ENCODE peak calls at places on chromosomes 7 and 10, in eight cellular contexts. One of them, this sample, is unnamed. For H3K27me3 and H3K4me1, the result is how much of the 10 kb centered on the place peaks cover.

GRCh38 chr7:132063800-132064199 is 507.4 kb upstream of the PODXL start:
- DNase-seq in prostate gland: no peak
- DNase-seq in left lung: no peak
- DNase-seq in sigmoid colon: no peak
- DNase-seq in endodermal cell: no peak
- DNase-seq in Peyer's patch: no peak
- DNase-seq in IMR-90: no peak
- DNase-seq in heart right ventricle: no peak
- DNase-seq in this sample: no peak

GRCh38 chr10:132110091-132110490 is 44.3 kb downstream of the JAKMIP3 start:
- DNase-seq in prostate gland: no peak
- DNase-seq in left lung: peak
- DNase-seq in sigmoid colon: peak
- DNase-seq in endodermal cell: peak
- DNase-seq in Peyer's patch: peak
- DNase-seq in IMR-90: no peak
- DNase-seq in heart right ventricle: no peak
- DNase-seq in this sample: no peak

GRCh38 chr7:82109288-82109687 is 334.3 kb downstream of the CACNA2D1 start:
- DNase-seq in prostate gland: no peak
- DNase-seq in left lung: no peak
- DNase-seq in sigmoid colon: no peak
- DNase-seq in endodermal cell: no peak
- DNase-seq in Peyer's patch: no peak
- DNase-seq in IMR-90: peak
- DNase-seq in heart right ventricle: no peak
- DNase-seq in this sample: no peak

GRCh38 chr10:77355844-77356243 is 281.8 kb downstream of the KCNMA1 start:
- DNase-seq in prostate gland: no peak
- DNase-seq in left lung: no peak
- DNase-seq in sigmoid colon: no peak
- DNase-seq in endodermal cell: no peak
- DNase-seq in Peyer's patch: no peak
- DNase-seq in IMR-90: peak
- DNase-seq in heart right ventricle: no peak
- DNase-seq in this sample: no peak

GRCh38 chr10:48791267-48791928 is 106.7 kb downstream of the WDFY4 start:
- DNase-seq in prostate gland: no peak
- DNase-seq in left lung: no peak
- DNase-seq in sigmoid colon: no peak
- DNase-seq in endodermal cell: no peak
- DNase-seq in Peyer's patch: no peak
- DNase-seq in IMR-90: no peak
- DNase-seq in heart right ventricle: no peak
- DNase-seq in this sample: no peak

GRCh38 chr10:28293238-28294168 is 9.4 kb downstream of the MPP7 start:
- DNase-seq in prostate gland: no peak
- DNase-seq in left lung: no peak
- DNase-seq in sigmoid colon: no peak
- DNase-seq in endodermal cell: peak
- DNase-seq in Peyer's patch: no peak
- DNase-seq in IMR-90: no peak
- DNase-seq in heart right ventricle: no peak
- DNase-seq in this sample: no peak

GRCh38 chr7:105249216-105249615 is 139.5 kb downstream of the SRPK2 start:
- DNase-seq in prostate gland: no peak
- DNase-seq in left lung: no peak
- DNase-seq in sigmoid colon: no peak
- DNase-seq in endodermal cell: no peak
- DNase-seq in Peyer's patch: no peak
- DNase-seq in IMR-90: peak
- DNase-seq in heart right ventricle: no peak
- DNase-seq in this sample: no peak

GRCh38 chr7:137774793-137775201 is 72.0 kb downstream of the DGKI start:
- DNase-seq in prostate gland: no peak
- DNase-seq in left lung: no peak
- DNase-seq in sigmoid colon: no peak
- DNase-seq in endodermal cell: no peak
- DNase-seq in Peyer's patch: no peak
- DNase-seq in IMR-90: peak
- DNase-seq in heart right ventricle: no peak
- DNase-seq in this sample: no peak

GRCh38 chr7:121080257-121080912 is 91.9 kb downstream of the CPED1 start:
- DNase-seq in prostate gland: no peak
- DNase-seq in left lung: no peak
- DNase-seq in sigmoid colon: no peak
- DNase-seq in endodermal cell: no peak
- DNase-seq in Peyer's patch: no peak
- DNase-seq in IMR-90: no peak
- DNase-seq in heart right ventricle: no peak
- DNase-seq in this sample: no peak

GRCh38 chr10:113957013-113957412 is 86.7 kb upstream of the ADRB1 start:
- DNase-seq in prostate gland: peak
- DNase-seq in left lung: no peak
- DNase-seq in sigmoid colon: no peak
- DNase-seq in endodermal cell: no peak
- DNase-seq in Peyer's patch: no peak
- DNase-seq in IMR-90: peak
- DNase-seq in heart right ventricle: no peak
- DNase-seq in this sample: no peak

GRCh38 chr7:43014374-43014773 is 82.2 kb downstream of the MRPL32 start:
- DNase-seq in prostate gland: no peak
- DNase-seq in left lung: no peak
- DNase-seq in sigmoid colon: no peak
- DNase-seq in endodermal cell: no peak
- DNase-seq in Peyer's patch: no peak
- DNase-seq in IMR-90: no peak
- DNase-seq in heart right ventricle: no peak
- DNase-seq in this sample: no peak

GRCh38 chr10:107425844-107426553 is 261.5 kb upstream of the SORCS1 start:
- DNase-seq in prostate gland: no peak
- DNase-seq in left lung: no peak
- DNase-seq in sigmoid colon: no peak
- DNase-seq in endodermal cell: no peak
- DNase-seq in Peyer's patch: peak
- DNase-seq in IMR-90: no peak
- DNase-seq in heart right ventricle: no peak
- DNase-seq in this sample: no peak

GRCh38 chr10:100669616-100670015 is 75.8 kb upstream of the PAX2 start:
- DNase-seq in prostate gland: no peak
- DNase-seq in left lung: no peak
- DNase-seq in sigmoid colon: no peak
- DNase-seq in endodermal cell: no peak
- DNase-seq in Peyer's patch: no peak
- DNase-seq in IMR-90: no peak
- DNase-seq in heart right ventricle: no peak
- DNase-seq in this sample: no peak

GRCh38 chr10:100668001-100668400 is 77.4 kb upstream of the PAX2 start:
- DNase-seq in prostate gland: no peak
- DNase-seq in left lung: no peak
- DNase-seq in sigmoid colon: no peak
- DNase-seq in endodermal cell: no peak
- DNase-seq in Peyer's patch: no peak
- DNase-seq in IMR-90: no peak
- DNase-seq in heart right ventricle: no peak
- DNase-seq in this sample: no peak

GRCh38 chr10:100672199-100672598 is 73.2 kb upstream of the PAX2 start:
- DNase-seq in prostate gland: no peak
- DNase-seq in left lung: no peak
- DNase-seq in sigmoid colon: no peak
- DNase-seq in endodermal cell: no peak
- DNase-seq in Peyer's patch: no peak
- DNase-seq in IMR-90: no peak
- DNase-seq in heart right ventricle: no peak
- DNase-seq in this sample: no peak

GRCh38 chr10:100670368-100670767 is 75.0 kb upstream of the PAX2 start:
- DNase-seq in prostate gland: no peak
- DNase-seq in left lung: no peak
- DNase-seq in sigmoid colon: no peak
- DNase-seq in endodermal cell: no peak
- DNase-seq in Peyer's patch: no peak
- DNase-seq in IMR-90: no peak
- DNase-seq in heart right ventricle: no peak
- DNase-seq in this sample: no peak

GRCh38 chr10:100670828-100671479 is 74.4 kb upstream of the PAX2 start:
- DNase-seq in prostate gland: no peak
- DNase-seq in left lung: no peak
- DNase-seq in sigmoid colon: no peak
- DNase-seq in endodermal cell: peak
- DNase-seq in Peyer's patch: peak
- DNase-seq in IMR-90: no peak
- DNase-seq in heart right ventricle: no peak
- DNase-seq in this sample: no peak
- H3K27me3 ChIP-seq in prostate gland: under half
- H3K27me3 ChIP-seq in left lung: half or more
- H3K27me3 ChIP-seq in sigmoid colon: half or more
- H3K27me3 ChIP-seq in endodermal cell: half or more
- H3K27me3 ChIP-seq in Peyer's patch: under half
- H3K27me3 ChIP-seq in IMR-90: under half
- H3K27me3 ChIP-seq in heart right ventricle: half or more
- H3K27me3 ChIP-seq in this sample: half or more

GRCh38 chr10:3482200-3482993 is 302.6 kb downstream of the KLF6 start:
- DNase-seq in prostate gland: peak
- DNase-seq in left lung: peak
- DNase-seq in sigmoid colon: peak
- DNase-seq in endodermal cell: peak
- DNase-seq in Peyer's patch: peak
- DNase-seq in IMR-90: peak
- DNase-seq in heart right ventricle: peak
- DNase-seq in this sample: peak

GRCh38 chr10:3485287-3485686 is 299.7 kb downstream of the KLF6 start:
- DNase-seq in prostate gland: no peak
- DNase-seq in left lung: no peak
- DNase-seq in sigmoid colon: no peak
- DNase-seq in endodermal cell: no peak
- DNase-seq in Peyer's patch: peak
- DNase-seq in IMR-90: no peak
- DNase-seq in heart right ventricle: no peak
- DNase-seq in this sample: no peak

GRCh38 chr10:3484306-3485187 is 300.5 kb downstream of the KLF6 start:
- DNase-seq in prostate gland: no peak
- DNase-seq in left lung: no peak
- DNase-seq in sigmoid colon: no peak
- DNase-seq in endodermal cell: no peak
- DNase-seq in Peyer's patch: peak
- DNase-seq in IMR-90: peak
- DNase-seq in heart right ventricle: no peak
- DNase-seq in this sample: no peak

GRCh38 chr10:3487228-3487627 is 297.8 kb downstream of the KLF6 start:
- DNase-seq in prostate gland: no peak
- DNase-seq in left lung: no peak
- DNase-seq in sigmoid colon: no peak
- DNase-seq in endodermal cell: no peak
- DNase-seq in Peyer's patch: no peak
- DNase-seq in IMR-90: no peak
- DNase-seq in heart right ventricle: no peak
- DNase-seq in this sample: no peak

GRCh38 chr10:3486346-3487065 is 298.5 kb downstream of the KLF6 start:
- DNase-seq in prostate gland: peak
- DNase-seq in left lung: peak
- DNase-seq in sigmoid colon: no peak
- DNase-seq in endodermal cell: peak
- DNase-seq in Peyer's patch: peak
- DNase-seq in IMR-90: peak
- DNase-seq in heart right ventricle: no peak
- DNase-seq in this sample: peak
- H3K4me1 ChIP-seq in prostate gland: under half
- H3K4me1 ChIP-seq in left lung: under half
- H3K4me1 ChIP-seq in sigmoid colon: under half
- H3K4me1 ChIP-seq in endodermal cell: under half
- H3K4me1 ChIP-seq in Peyer's patch: under half
- H3K4me1 ChIP-seq in IMR-90: under half
- H3K4me1 ChIP-seq in heart right ventricle: under half
- H3K4me1 ChIP-seq in this sample: under half

GRCh38 chr7:79245623-79246249 is 207.7 kb downstream of the MAGI2 start:
- DNase-seq in prostate gland: no peak
- DNase-seq in left lung: no peak
- DNase-seq in sigmoid colon: no peak
- DNase-seq in endodermal cell: no peak
- DNase-seq in Peyer's patch: no peak
- DNase-seq in IMR-90: no peak
- DNase-seq in heart right ventricle: no peak
- DNase-seq in this sample: no peak
- TF ChIP-seq CTCF in prostate gland: no peak
- TF ChIP-seq CTCF in left lung: no peak
- TF ChIP-seq CTCF in sigmoid colon: no peak
- TF ChIP-seq CTCF in endodermal cell: peak
- TF ChIP-seq CTCF in Peyer's patch: no peak
- TF ChIP-seq CTCF in IMR-90: no peak
- TF ChIP-seq CTCF in heart right ventricle: no peak
- TF ChIP-seq CTCF in this sample: peak

DNA sequence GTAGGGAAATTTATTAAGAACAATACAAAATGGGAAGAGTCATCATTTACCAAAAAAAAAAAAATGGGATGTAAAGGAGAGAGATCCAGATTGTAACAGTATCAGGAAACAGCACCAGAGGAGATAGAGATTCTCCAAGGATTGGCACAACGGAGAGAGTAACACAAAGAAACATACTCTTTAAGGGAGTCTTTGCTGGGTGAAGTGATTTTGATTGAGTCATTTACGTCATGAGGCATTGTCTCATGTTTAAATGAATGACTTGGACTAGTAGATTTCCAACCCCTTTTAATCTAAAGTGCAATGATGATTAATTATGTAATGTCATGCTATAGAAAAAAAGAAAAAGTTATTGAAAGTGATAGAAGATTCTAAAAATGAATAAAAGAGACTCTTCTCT is 68.8 kb downstream of the ITGB8 start:
- DNase-seq in prostate gland: no peak
- DNase-seq in left lung: no peak
- DNase-seq in sigmoid colon: no peak
- DNase-seq in endodermal cell: no peak
- DNase-seq in Peyer's patch: no peak
- DNase-seq in IMR-90: peak
- DNase-seq in heart right ventricle: no peak
- DNase-seq in this sample: no peak
- H3K27me3 ChIP-seq in prostate gland: under half
- H3K27me3 ChIP-seq in left lung: under half
- H3K27me3 ChIP-seq in sigmoid colon: under half
- H3K27me3 ChIP-seq in endodermal cell: under half
- H3K27me3 ChIP-seq in Peyer's patch: under half
- H3K27me3 ChIP-seq in IMR-90: under half
- H3K27me3 ChIP-seq in heart right ventricle: under half
- H3K27me3 ChIP-seq in this sample: under half

GRCh38 chr10:11262210-11263038 is 244.8 kb downstream of the CELF2 start:
- DNase-seq in prostate gland: no peak
- DNase-seq in left lung: no peak
- DNase-seq in sigmoid colon: no peak
- DNase-seq in endodermal cell: no peak
- DNase-seq in Peyer's patch: no peak
- DNase-seq in IMR-90: no peak
- DNase-seq in heart right ventricle: no peak
- DNase-seq in this sample: no peak
- H3K4me1 ChIP-seq in prostate gland: under half
- H3K4me1 ChIP-seq in left lung: under half
- H3K4me1 ChIP-seq in sigmoid colon: under half
- H3K4me1 ChIP-seq in endodermal cell: under half
- H3K4me1 ChIP-seq in Peyer's patch: under half
- H3K4me1 ChIP-seq in IMR-90: under half
- H3K4me1 ChIP-seq in heart right ventricle: under half
- H3K4me1 ChIP-seq in this sample: under half